ENCODE peak calls at places on chromosomes 3 and 15, in eight cellular contexts. One of them, this sample, is unnamed.
A peak's percentile ranks its signal among the peaks of the same experiment; 100 is the strongest.

GRCh38 chr3:129230311-129231019 is 18.9 kb upstream of the COPG1 start:
- DNase-seq in HTR-8/SVneo: peak; percentile 57
- DNase-seq in HCT116: no peak
- DNase-seq in NCI-H2081: no peak
- DNase-seq in right atrium auricular region: no peak
- DNase-seq in GM23338: no peak
- DNase-seq in thoracic aorta: no peak
- DNase-seq in heart left ventricle: no peak
- DNase-seq in this sample: no peak

GRCh38 chr3:87272718-87273337 is 3.6 kb downstream of the POU1F1 start:
- DNase-seq in HTR-8/SVneo: no peak
- DNase-seq in HCT116: no peak
- DNase-seq in NCI-H2081: no peak
- DNase-seq in right atrium auricular region: no peak
- DNase-seq in GM23338: no peak
- DNase-seq in thoracic aorta: no peak
- DNase-seq in heart left ventricle: no peak
- DNase-seq in this sample: no peak

GRCh38 chr15:91956026-91956723 is 102.7 kb downstream of the SLCO3A1 start:
- DNase-seq in HTR-8/SVneo: no peak
- DNase-seq in HCT116: no peak
- DNase-seq in NCI-H2081: no peak
- DNase-seq in right atrium auricular region: no peak
- DNase-seq in GM23338: peak; percentile 43
- DNase-seq in thoracic aorta: no peak
- DNase-seq in heart left ventricle: peak; percentile 40
- DNase-seq in this sample: peak; percentile 31

GRCh38 chr15:88897456-88898194 is 2.3 kb upstream of the HAPLN3 start:
- DNase-seq in HTR-8/SVneo: peak; percentile 75
- DNase-seq in HCT116: no peak
- DNase-seq in NCI-H2081: peak; percentile 11
- DNase-seq in right atrium auricular region: peak; percentile 90
- DNase-seq in GM23338: peak; percentile 53
- DNase-seq in thoracic aorta: peak; percentile 58
- DNase-seq in heart left ventricle: peak; percentile 90
- DNase-seq in this sample: peak; percentile 82

GRCh38 chr15:100588638-100589242 is 13.2 kb downstream of the LINS1 start:
- DNase-seq in HTR-8/SVneo: no peak
- DNase-seq in HCT116: no peak
- DNase-seq in NCI-H2081: no peak
- DNase-seq in right atrium auricular region: no peak
- DNase-seq in GM23338: peak; percentile 55
- DNase-seq in thoracic aorta: no peak
- DNase-seq in heart left ventricle: no peak
- DNase-seq in this sample: no peak

GRCh38 chr15:75455982-75456531 is 4.6 kb upstream of the SIN3A start:
- DNase-seq in HTR-8/SVneo: peak; percentile 51
- DNase-seq in HCT116: peak; percentile 12
- DNase-seq in NCI-H2081: peak; percentile 53
- DNase-seq in right atrium auricular region: peak; percentile 70
- DNase-seq in GM23338: peak; percentile 71
- DNase-seq in thoracic aorta: no peak
- DNase-seq in heart left ventricle: no peak
- DNase-seq in this sample: peak; percentile 44

GRCh38 chr3:12986031-12986430 is 87.2 kb downstream of the IQSEC1 start:
- DNase-seq in HTR-8/SVneo: no peak
- DNase-seq in HCT116: no peak
- DNase-seq in NCI-H2081: no peak
- DNase-seq in right atrium auricular region: no peak
- DNase-seq in GM23338: no peak
- DNase-seq in thoracic aorta: no peak
- DNase-seq in heart left ventricle: no peak
- DNase-seq in this sample: no peak

GRCh38 chr3:162122405-162122804 is 625.8 kb downstream of the OTOL1 start:
- DNase-seq in HTR-8/SVneo: no peak
- DNase-seq in HCT116: no peak
- DNase-seq in NCI-H2081: no peak
- DNase-seq in right atrium auricular region: no peak
- DNase-seq in GM23338: no peak
- DNase-seq in thoracic aorta: no peak
- DNase-seq in heart left ventricle: no peak
- DNase-seq in this sample: peak; percentile 19

GRCh38 chr3:87088984-87089841 is 98.3 kb upstream of the VGLL3 start:
- DNase-seq in HTR-8/SVneo: peak; percentile 31
- DNase-seq in HCT116: no peak
- DNase-seq in NCI-H2081: peak; percentile 63
- DNase-seq in right atrium auricular region: peak; percentile 76
- DNase-seq in GM23338: peak; percentile 68
- DNase-seq in thoracic aorta: peak; percentile 26
- DNase-seq in heart left ventricle: peak; percentile 51
- DNase-seq in this sample: peak; percentile 65

GRCh38 chr3:196624008-196624790 is 15.3 kb upstream of the NRROS start:
- DNase-seq in HTR-8/SVneo: no peak
- DNase-seq in HCT116: no peak
- DNase-seq in NCI-H2081: no peak
- DNase-seq in right atrium auricular region: no peak
- DNase-seq in GM23338: no peak
- DNase-seq in thoracic aorta: no peak
- DNase-seq in heart left ventricle: no peak
- DNase-seq in this sample: no peak

GRCh38 chr15:74821091-74821789 is 5.2 kb upstream of the CPLX3 start:
- DNase-seq in HTR-8/SVneo: no peak
- DNase-seq in HCT116: no peak
- DNase-seq in NCI-H2081: no peak
- DNase-seq in right atrium auricular region: no peak
- DNase-seq in GM23338: peak; percentile 49
- DNase-seq in thoracic aorta: no peak
- DNase-seq in heart left ventricle: no peak
- DNase-seq in this sample: no peak

GRCh38 chr15:27722102-27722501 is 377.0 kb downstream of the OCA2 start:
- DNase-seq in HTR-8/SVneo: no peak
- DNase-seq in HCT116: no peak
- DNase-seq in NCI-H2081: no peak
- DNase-seq in right atrium auricular region: no peak
- DNase-seq in GM23338: no peak
- DNase-seq in thoracic aorta: no peak
- DNase-seq in heart left ventricle: no peak
- DNase-seq in this sample: no peak

GRCh38 chr3:36763850-36764703 is at the start of gene DCLK3:
- DNase-seq in HTR-8/SVneo: no peak
- DNase-seq in HCT116: no peak
- DNase-seq in NCI-H2081: peak; percentile 39
- DNase-seq in right atrium auricular region: no peak
- DNase-seq in GM23338: peak; percentile 66
- DNase-seq in thoracic aorta: no peak
- DNase-seq in heart left ventricle: peak; percentile 25
- DNase-seq in this sample: no peak

GRCh38 chr15:100790786-100791265 is 88.8 kb upstream of the ALDH1A3 start:
- DNase-seq in HTR-8/SVneo: no peak
- DNase-seq in HCT116: no peak
- DNase-seq in NCI-H2081: no peak
- DNase-seq in right atrium auricular region: peak; percentile 4
- DNase-seq in GM23338: no peak
- DNase-seq in thoracic aorta: no peak
- DNase-seq in heart left ventricle: no peak
- DNase-seq in this sample: no peak

GRCh38 chr3:170222647-170223541 is 670 bp downstream of the PRKCI start:
- DNase-seq in HTR-8/SVneo: peak; percentile 41
- DNase-seq in HCT116: no peak
- DNase-seq in NCI-H2081: peak; percentile 51
- DNase-seq in right atrium auricular region: no peak
- DNase-seq in GM23338: peak; percentile 63
- DNase-seq in thoracic aorta: peak; percentile 5
- DNase-seq in heart left ventricle: no peak
- DNase-seq in this sample: peak; percentile 39

GRCh38 chr3:190266915-190267290 is 55.3 kb downstream of the CLDN1 start:
- DNase-seq in HTR-8/SVneo: no peak
- DNase-seq in HCT116: no peak
- DNase-seq in NCI-H2081: no peak
- DNase-seq in right atrium auricular region: no peak
- DNase-seq in GM23338: no peak
- DNase-seq in thoracic aorta: no peak
- DNase-seq in heart left ventricle: no peak
- DNase-seq in this sample: no peak

GRCh38 chr3:120894285-120894684 is 13.7 kb upstream of the STXBP5L start:
- DNase-seq in HTR-8/SVneo: no peak
- DNase-seq in HCT116: peak; percentile 19
- DNase-seq in NCI-H2081: no peak
- DNase-seq in right atrium auricular region: no peak
- DNase-seq in GM23338: no peak
- DNase-seq in thoracic aorta: no peak
- DNase-seq in heart left ventricle: no peak
- DNase-seq in this sample: no peak

GRCh38 chr3:116517308-116517707 is 72.0 kb upstream of the LSAMP start:
- DNase-seq in HTR-8/SVneo: no peak
- DNase-seq in HCT116: no peak
- DNase-seq in NCI-H2081: peak; percentile 40
- DNase-seq in right atrium auricular region: no peak
- DNase-seq in GM23338: peak; percentile 72
- DNase-seq in thoracic aorta: no peak
- DNase-seq in heart left ventricle: no peak
- DNase-seq in this sample: no peak

GRCh38 chr3:188283347-188283746 is 129.4 kb downstream of the LPP start:
- DNase-seq in HTR-8/SVneo: no peak
- DNase-seq in HCT116: no peak
- DNase-seq in NCI-H2081: no peak
- DNase-seq in right atrium auricular region: no peak
- DNase-seq in GM23338: no peak
- DNase-seq in thoracic aorta: no peak
- DNase-seq in heart left ventricle: no peak
- DNase-seq in this sample: no peak

GRCh38 chr3:125240496-125240895 is 27.9 kb upstream of the SLC12A8 start:
- DNase-seq in HTR-8/SVneo: no peak
- DNase-seq in HCT116: no peak
- DNase-seq in NCI-H2081: no peak
- DNase-seq in right atrium auricular region: no peak
- DNase-seq in GM23338: no peak
- DNase-seq in thoracic aorta: no peak
- DNase-seq in heart left ventricle: no peak
- DNase-seq in this sample: no peak

GRCh38 chr3:44019736-44020135 is 221.9 kb upstream of the TOPAZ1 start:
- DNase-seq in HTR-8/SVneo: no peak
- DNase-seq in HCT116: no peak
- DNase-seq in NCI-H2081: peak; percentile 15
- DNase-seq in right atrium auricular region: no peak
- DNase-seq in GM23338: peak; percentile 53
- DNase-seq in thoracic aorta: no peak
- DNase-seq in heart left ventricle: no peak
- DNase-seq in this sample: no peak

GRCh38 chr3:171838218-171838720 is 4.9 kb upstream of the TMEM212 start:
- DNase-seq in HTR-8/SVneo: no peak
- DNase-seq in HCT116: no peak
- DNase-seq in NCI-H2081: no peak
- DNase-seq in right atrium auricular region: peak; percentile 75
- DNase-seq in GM23338: peak; percentile 25
- DNase-seq in thoracic aorta: no peak
- DNase-seq in heart left ventricle: peak; percentile 56
- DNase-seq in this sample: peak; percentile 76

GRCh38 chr3:59451800-59452741 is 402.2 kb upstream of the CFAP20DC start:
- DNase-seq in HTR-8/SVneo: no peak
- DNase-seq in HCT116: no peak
- DNase-seq in NCI-H2081: no peak
- DNase-seq in right atrium auricular region: no peak
- DNase-seq in GM23338: no peak
- DNase-seq in thoracic aorta: no peak
- DNase-seq in heart left ventricle: no peak
- DNase-seq in this sample: no peak

GRCh38 chr3:102699104-102699818 is 264.4 kb downstream of the ZPLD1 start:
- DNase-seq in HTR-8/SVneo: no peak
- DNase-seq in HCT116: no peak
- DNase-seq in NCI-H2081: no peak
- DNase-seq in right atrium auricular region: no peak
- DNase-seq in GM23338: no peak
- DNase-seq in thoracic aorta: no peak
- DNase-seq in heart left ventricle: no peak
- DNase-seq in this sample: no peak

GRCh38 chr3:49006591-49007067 is 562 bp upstream of the WDR6 start:
- DNase-seq in HTR-8/SVneo: no peak
- DNase-seq in HCT116: no peak
- DNase-seq in NCI-H2081: peak; percentile 27
- DNase-seq in right atrium auricular region: no peak
- DNase-seq in GM23338: peak; percentile 21
- DNase-seq in thoracic aorta: no peak
- DNase-seq in heart left ventricle: peak; percentile 39
- DNase-seq in this sample: peak; percentile 85

GRCh38 chr3:25973111-25973510 is 183.2 kb downstream of the OXSM start:
- DNase-seq in HTR-8/SVneo: no peak
- DNase-seq in HCT116: no peak
- DNase-seq in NCI-H2081: peak; percentile 87
- DNase-seq in right atrium auricular region: no peak
- DNase-seq in GM23338: peak; percentile 8
- DNase-seq in thoracic aorta: no peak
- DNase-seq in heart left ventricle: no peak
- DNase-seq in this sample: no peak

GRCh38 chr3:21912656-21913055 is 161.6 kb upstream of the ZNF385D start:
- DNase-seq in HTR-8/SVneo: no peak
- DNase-seq in HCT116: no peak
- DNase-seq in NCI-H2081: no peak
- DNase-seq in right atrium auricular region: no peak
- DNase-seq in GM23338: no peak
- DNase-seq in thoracic aorta: no peak
- DNase-seq in heart left ventricle: no peak
- DNase-seq in this sample: no peak

GRCh38 chr15:87207945-87208580 is 1048.5 kb downstream of the NTRK3 start:
- DNase-seq in HTR-8/SVneo: peak; percentile 10
- DNase-seq in HCT116: no peak
- DNase-seq in NCI-H2081: no peak
- DNase-seq in right atrium auricular region: no peak
- DNase-seq in GM23338: no peak
- DNase-seq in thoracic aorta: no peak
- DNase-seq in heart left ventricle: no peak
- DNase-seq in this sample: no peak

GRCh38 chr3:65836047-65836446 is 202.7 kb downstream of the MAGI1 start:
- DNase-seq in HTR-8/SVneo: no peak
- DNase-seq in HCT116: no peak
- DNase-seq in NCI-H2081: no peak
- DNase-seq in right atrium auricular region: no peak
- DNase-seq in GM23338: no peak
- DNase-seq in thoracic aorta: no peak
- DNase-seq in heart left ventricle: no peak
- DNase-seq in this sample: no peak

GRCh38 chr3:37981348-37981664 is 9.3 kb upstream of the VILL start:
- DNase-seq in HTR-8/SVneo: no peak
- DNase-seq in HCT116: no peak
- DNase-seq in NCI-H2081: no peak
- DNase-seq in right atrium auricular region: no peak
- DNase-seq in GM23338: no peak
- DNase-seq in thoracic aorta: no peak
- DNase-seq in heart left ventricle: no peak
- DNase-seq in this sample: no peak

GRCh38 chr3:193870376-193871092 is 265.4 kb upstream of the HES1 start:
- DNase-seq in HTR-8/SVneo: no peak
- DNase-seq in HCT116: no peak
- DNase-seq in NCI-H2081: no peak
- DNase-seq in right atrium auricular region: no peak
- DNase-seq in GM23338: peak; percentile 20
- DNase-seq in thoracic aorta: no peak
- DNase-seq in heart left ventricle: no peak
- DNase-seq in this sample: no peak

GRCh38 chr3:8653800-8654408 is 9.3 kb upstream of the SSUH2 start:
- DNase-seq in HTR-8/SVneo: no peak
- DNase-seq in HCT116: no peak
- DNase-seq in NCI-H2081: no peak
- DNase-seq in right atrium auricular region: no peak
- DNase-seq in GM23338: no peak
- DNase-seq in thoracic aorta: no peak
- DNase-seq in heart left ventricle: no peak
- DNase-seq in this sample: no peak

GRCh38 chr3:14208168-14208567 is 29.6 kb downstream of the LSM3 start:
- DNase-seq in HTR-8/SVneo: no peak
- DNase-seq in HCT116: no peak
- DNase-seq in NCI-H2081: no peak
- DNase-seq in right atrium auricular region: no peak
- DNase-seq in GM23338: no peak
- DNase-seq in thoracic aorta: no peak
- DNase-seq in heart left ventricle: no peak
- DNase-seq in this sample: no peak

GRCh38 chr3:58564456-58565160 is 12.6 kb downstream of the FAM107A start:
- DNase-seq in HTR-8/SVneo: peak; percentile 70
- DNase-seq in HCT116: no peak
- DNase-seq in NCI-H2081: no peak
- DNase-seq in right atrium auricular region: peak; percentile 48
- DNase-seq in GM23338: no peak
- DNase-seq in thoracic aorta: no peak
- DNase-seq in heart left ventricle: no peak
- DNase-seq in this sample: no peak

This sample was measured in tibial artery.